ENCODE peak calls at places on chromosomes 7 and 10, in five cellular contexts. One of them, this sample, is unnamed.

GRCh38 chr10:126331101-126331500 is 57.2 kb downstream of the ADAM12 start:
- DNase-seq in aorta: no peak
- DNase-seq in A549: no peak
- DNase-seq in CD8-positive, alpha-beta memory T cell: no peak
- DNase-seq in colonic mucosa: no peak
- DNase-seq in this sample: no peak

GRCh38 chr7:91915401-91916067 is 25.1 kb upstream of the AKAP9 start:
- DNase-seq in CD8-positive, alpha-beta memory T cell: no peak
- DNase-seq in A549: no peak
- DNase-seq in aorta: no peak
- DNase-seq in colonic mucosa: no peak
- DNase-seq in this sample: no peak

GRCh38 chr10:10872035-10872673 is 145.5 kb upstream of the CELF2 start:
- DNase-seq in CD8-positive, alpha-beta memory T cell: no peak
- DNase-seq in colonic mucosa: no peak
- DNase-seq in aorta: peak; percentile 55
- DNase-seq in A549: no peak
- DNase-seq in this sample: no peak

GRCh38 chr10:30432631-30433285 is 1.2 kb upstream of the MAP3K8 start:
- DNase-seq in A549: peak; percentile 55
- DNase-seq in aorta: peak; percentile 68
- DNase-seq in colonic mucosa: peak; percentile 60
- DNase-seq in CD8-positive, alpha-beta memory T cell: no peak
- DNase-seq in this sample: peak; percentile 33

GRCh38 chr7:139568813-139569490 is 45.5 kb downstream of the CLEC2L start:
- DNase-seq in aorta: no peak
- DNase-seq in colonic mucosa: no peak
- DNase-seq in CD8-positive, alpha-beta memory T cell: no peak
- DNase-seq in A549: no peak
- DNase-seq in this sample: no peak

GRCh38 chr10:97770265-97770664 is 1.5 kb downstream of the SFRP5 start:
- DNase-seq in A549: no peak
- DNase-seq in colonic mucosa: no peak
- DNase-seq in CD8-positive, alpha-beta memory T cell: no peak
- DNase-seq in aorta: no peak
- DNase-seq in this sample: no peak

GRCh38 chr10:116688241-116688711 is 54.1 kb downstream of the HSPA12A start:
- DNase-seq in CD8-positive, alpha-beta memory T cell: no peak
- DNase-seq in colonic mucosa: no peak
- DNase-seq in aorta: no peak
- DNase-seq in A549: no peak
- DNase-seq in this sample: no peak

GRCh38 chr10:124500767-124501166 is 39.1 kb downstream of the LHPP start:
- DNase-seq in A549: no peak
- DNase-seq in colonic mucosa: no peak
- DNase-seq in CD8-positive, alpha-beta memory T cell: no peak
- DNase-seq in aorta: no peak
- DNase-seq in this sample: no peak

GRCh38 chr7:46932266-46932655 is 649.6 kb downstream of the TNS3 start:
- DNase-seq in aorta: no peak
- DNase-seq in CD8-positive, alpha-beta memory T cell: no peak
- DNase-seq in A549: no peak
- DNase-seq in colonic mucosa: no peak
- DNase-seq in this sample: no peak

GRCh38 chr7:91243591-91244368 is 20.5 kb upstream of the FZD1 start:
- DNase-seq in colonic mucosa: no peak
- DNase-seq in CD8-positive, alpha-beta memory T cell: no peak
- DNase-seq in aorta: no peak
- DNase-seq in A549: no peak
- DNase-seq in this sample: no peak

GRCh38 chr7:43467406-43467805 is 115.5 kb upstream of the STK17A start:
- DNase-seq in aorta: no peak
- DNase-seq in CD8-positive, alpha-beta memory T cell: no peak
- DNase-seq in colonic mucosa: no peak
- DNase-seq in A549: no peak
- DNase-seq in this sample: no peak

GRCh38 chr10:101829561-101830315 is 11.5 kb upstream of the OGA start:
- DNase-seq in aorta: no peak
- DNase-seq in A549: no peak
- DNase-seq in CD8-positive, alpha-beta memory T cell: peak; percentile 73
- DNase-seq in colonic mucosa: peak; percentile 77
- DNase-seq in this sample: peak; percentile 53

GRCh38 chr10:28991326-28991725 is 297.5 kb upstream of the LYZL1 start:
- DNase-seq in colonic mucosa: peak; percentile 27
- DNase-seq in aorta: peak; percentile 80
- DNase-seq in A549: peak; percentile 46
- DNase-seq in CD8-positive, alpha-beta memory T cell: no peak
- DNase-seq in this sample: no peak

GRCh38 chr10:17026686-17027485 is 102.7 kb downstream of the CUBN start:
- DNase-seq in CD8-positive, alpha-beta memory T cell: peak; percentile 71
- DNase-seq in colonic mucosa: no peak
- DNase-seq in aorta: no peak
- DNase-seq in A549: no peak
- DNase-seq in this sample: no peak

GRCh38 chr7:50718311-50718710 is 64.4 kb downstream of the GRB10 start:
- DNase-seq in aorta: no peak
- DNase-seq in CD8-positive, alpha-beta memory T cell: no peak
- DNase-seq in colonic mucosa: no peak
- DNase-seq in A549: no peak
- DNase-seq in this sample: no peak

GRCh38 chr7:4139656-4140320 is 542.3 kb upstream of the FOXK1 start:
- DNase-seq in aorta: peak; percentile 37
- DNase-seq in CD8-positive, alpha-beta memory T cell: no peak
- DNase-seq in colonic mucosa: no peak
- DNase-seq in A549: no peak
- DNase-seq in this sample: peak; percentile 7

GRCh38 chr7:157498690-157499089 is 161.9 kb downstream of the DNAJB6 start:
- DNase-seq in CD8-positive, alpha-beta memory T cell: no peak
- DNase-seq in A549: no peak
- DNase-seq in colonic mucosa: no peak
- DNase-seq in aorta: no peak
- DNase-seq in this sample: no peak

GRCh38 chr7:123271231-123271630 is 71.5 kb upstream of the SLC13A1 start:
- DNase-seq in colonic mucosa: no peak
- DNase-seq in CD8-positive, alpha-beta memory T cell: no peak
- DNase-seq in aorta: no peak
- DNase-seq in A549: no peak
- DNase-seq in this sample: no peak

GRCh38 chr10:127884501-127884900 is 8.2 kb downstream of the CLRN3 start:
- DNase-seq in colonic mucosa: peak; percentile 19
- DNase-seq in A549: no peak
- DNase-seq in aorta: no peak
- DNase-seq in CD8-positive, alpha-beta memory T cell: no peak
- DNase-seq in this sample: no peak

GRCh38 chr7:51246258-51247245 is 70.1 kb downstream of the COBL start:
- DNase-seq in CD8-positive, alpha-beta memory T cell: no peak
- DNase-seq in colonic mucosa: no peak
- DNase-seq in aorta: no peak
- DNase-seq in A549: no peak
- DNase-seq in this sample: peak; percentile 27

GRCh38 chr10:75967491-75967890 is 536.1 kb downstream of the LRMDA start:
- DNase-seq in aorta: no peak
- DNase-seq in colonic mucosa: no peak
- DNase-seq in A549: no peak
- DNase-seq in CD8-positive, alpha-beta memory T cell: no peak
- DNase-seq in this sample: no peak

GRCh38 chr7:34061175-34061574 is 155.8 kb downstream of the BMPER start:
- DNase-seq in colonic mucosa: no peak
- DNase-seq in CD8-positive, alpha-beta memory T cell: no peak
- DNase-seq in A549: peak; percentile 36
- DNase-seq in aorta: no peak
- DNase-seq in this sample: no peak

GRCh38 chr7:17651926-17652385 is 288.3 kb downstream of the SNX13 start:
- DNase-seq in CD8-positive, alpha-beta memory T cell: no peak
- DNase-seq in colonic mucosa: no peak
- DNase-seq in aorta: peak; percentile 51
- DNase-seq in A549: no peak
- DNase-seq in this sample: no peak

GRCh38 chr10:82318533-82318932 is 443.5 kb downstream of the NRG3 start:
- DNase-seq in colonic mucosa: no peak
- DNase-seq in aorta: no peak
- DNase-seq in CD8-positive, alpha-beta memory T cell: no peak
- DNase-seq in A549: no peak
- DNase-seq in this sample: no peak

GRCh38 chr10:129542589-129542988 is 75.5 kb downstream of the MGMT start:
- DNase-seq in aorta: no peak
- DNase-seq in A549: no peak
- DNase-seq in CD8-positive, alpha-beta memory T cell: no peak
- DNase-seq in colonic mucosa: no peak
- DNase-seq in this sample: no peak

GRCh38 chr7:157339777-157340677 is 3.2 kb downstream of the DNAJB6 start:
- DNase-seq in CD8-positive, alpha-beta memory T cell: peak; percentile 66
- DNase-seq in aorta: peak; percentile 72
- DNase-seq in colonic mucosa: peak; percentile 74
- DNase-seq in A549: peak; percentile 75
- DNase-seq in this sample: peak; percentile 30

GRCh38 chr7:82501256-82501815 is 57.8 kb upstream of the CACNA2D1 start:
- DNase-seq in colonic mucosa: no peak
- DNase-seq in CD8-positive, alpha-beta memory T cell: no peak
- DNase-seq in aorta: no peak
- DNase-seq in A549: no peak
- DNase-seq in this sample: no peak

DNA sequence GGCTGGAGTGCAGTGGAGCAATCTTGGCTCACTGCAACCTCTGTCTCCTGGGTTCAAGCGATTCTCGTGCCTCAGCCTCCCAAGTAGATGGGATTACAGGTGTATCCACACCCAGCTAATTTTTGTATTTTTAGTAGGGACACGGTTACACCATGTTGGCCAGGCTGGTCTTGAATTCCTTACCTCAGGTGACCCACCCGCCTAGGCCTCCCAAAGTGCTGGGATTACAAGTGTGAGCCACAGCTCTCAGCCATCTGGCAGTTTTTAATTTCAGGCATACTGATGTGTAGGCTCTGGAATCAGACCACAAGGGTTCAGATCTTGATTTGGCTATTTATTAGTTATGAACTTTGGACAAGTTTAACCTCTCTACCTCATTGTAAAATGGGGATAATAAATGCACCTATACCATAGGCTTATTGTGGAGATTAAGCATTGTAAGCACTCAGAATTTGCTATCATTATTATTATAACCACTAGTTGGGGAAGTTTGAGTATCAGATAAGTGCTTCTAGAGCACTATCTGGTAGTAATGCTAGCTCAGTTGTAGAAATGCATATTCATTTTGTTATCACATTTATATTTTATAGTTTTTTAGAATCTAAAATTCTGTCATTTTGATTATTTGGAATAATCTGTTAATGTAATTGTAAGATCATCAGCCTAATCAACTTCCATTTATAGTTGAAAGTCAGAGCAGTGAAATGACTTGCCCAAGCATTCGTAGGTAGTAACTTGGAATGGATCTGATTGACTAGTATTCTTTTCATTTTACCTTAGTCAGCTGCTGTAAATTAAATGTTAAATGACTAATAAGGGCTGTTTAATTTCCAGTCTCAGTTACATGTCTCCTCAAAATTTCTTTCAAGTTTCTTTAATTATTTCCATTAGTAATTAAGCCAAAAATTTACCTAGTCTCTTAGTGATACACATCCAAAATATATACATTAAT is 22.5 kb downstream of the KMT2E start:
- DNase-seq in A549: no peak
- DNase-seq in CD8-positive, alpha-beta memory T cell: no peak
- DNase-seq in colonic mucosa: no peak
- DNase-seq in aorta: no peak
- DNase-seq in this sample: no peak
- H3K4me1 ChIP-seq in A549: peaks cover 11% of the 10 kb centered on the region
- H3K4me1 ChIP-seq in CD8-positive, alpha-beta memory T cell: peaks cover 50% of the 10 kb centered on the region
- H3K4me1 ChIP-seq in colonic mucosa: peaks cover 14% of the 10 kb centered on the region
- H3K4me1 ChIP-seq in aorta: peaks cover 5% of the 10 kb centered on the region
- H3K4me1 ChIP-seq in this sample: peaks cover 35% of the 10 kb centered on the region

DNA sequence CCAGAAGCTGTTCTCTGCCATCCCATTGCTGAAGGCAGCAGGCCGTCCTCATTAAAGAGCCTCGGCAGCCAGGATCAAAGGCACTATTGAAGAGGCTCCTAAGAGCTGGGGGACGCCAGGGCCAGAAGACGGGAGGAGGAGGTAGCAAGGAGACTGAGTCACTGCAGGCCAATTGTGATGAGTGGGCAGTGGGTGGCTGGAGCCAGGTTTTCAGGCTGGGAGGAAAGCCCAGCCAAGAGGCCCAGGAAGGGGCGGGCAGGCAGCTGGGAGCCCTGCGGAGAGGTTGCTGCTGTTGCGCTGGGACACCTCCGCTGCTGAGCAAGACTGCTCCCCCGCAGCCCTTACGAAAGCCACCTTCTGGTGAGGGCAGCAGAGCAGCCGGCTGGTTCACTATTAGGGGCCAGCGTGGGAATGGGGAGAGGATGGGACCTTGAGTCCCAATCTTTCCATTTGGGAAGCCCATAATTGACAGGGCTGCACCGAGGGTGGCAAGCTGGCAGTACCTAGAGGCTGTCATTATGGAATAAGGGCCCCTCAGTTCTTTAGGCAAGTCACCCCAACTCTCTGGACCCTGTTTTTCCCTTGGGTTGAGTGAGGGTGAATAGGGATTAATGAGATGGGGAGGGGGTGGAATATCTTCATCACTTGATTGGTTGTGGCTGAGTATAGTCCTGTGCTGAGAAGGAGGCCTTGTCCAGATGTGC is 48.4 kb downstream of the UNC5B start:
- DNase-seq in colonic mucosa: no peak
- DNase-seq in CD8-positive, alpha-beta memory T cell: no peak
- DNase-seq in aorta: peak; percentile 80
- DNase-seq in A549: no peak
- DNase-seq in this sample: peak; percentile 32
- H3K27ac ChIP-seq in colonic mucosa: peak overlapping the region; percentile 32
- H3K27ac ChIP-seq in CD8-positive, alpha-beta memory T cell: no peak overlapping the region
- H3K27ac ChIP-seq in aorta: no peak overlapping the region
- H3K27ac ChIP-seq in A549: no peak overlapping the region
- H3K27ac ChIP-seq in this sample: no peak overlapping the region

DNA sequence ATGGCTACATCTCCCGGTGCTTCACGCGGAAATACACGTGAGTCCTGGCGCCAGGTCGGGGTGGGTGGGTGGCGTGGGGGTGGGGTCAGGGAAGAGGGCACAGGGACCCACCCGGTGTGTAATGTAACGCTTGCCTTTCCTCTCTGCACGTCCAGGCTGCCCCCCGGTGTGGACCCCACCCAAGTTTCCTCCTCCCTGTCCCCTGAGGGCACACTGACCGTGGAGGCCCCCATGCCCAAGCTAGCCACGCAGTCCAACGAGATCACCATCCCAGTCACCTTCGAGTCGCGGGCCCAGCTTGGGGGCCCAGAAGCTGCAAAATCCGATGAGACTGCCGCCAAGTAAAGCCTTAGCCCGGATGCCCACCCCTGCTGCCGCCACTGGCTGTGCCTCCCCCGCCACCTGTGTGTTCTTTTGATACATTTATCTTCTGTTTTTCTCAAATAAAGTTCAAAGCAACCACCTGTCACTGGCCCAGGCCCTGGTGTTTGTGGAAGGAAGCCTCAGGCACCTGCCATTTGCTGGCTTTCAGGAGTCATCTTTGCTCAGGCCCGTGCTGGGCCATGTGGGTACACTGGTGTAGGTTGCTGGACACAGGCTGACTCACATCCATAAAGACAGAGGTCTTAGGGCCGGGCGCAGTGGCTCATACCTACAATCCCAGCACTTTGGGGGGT is 1.5 kb downstream of the HSPB1 start:
- DNase-seq in aorta: peak; percentile 58
- DNase-seq in colonic mucosa: no peak
- DNase-seq in CD8-positive, alpha-beta memory T cell: peak; percentile 40
- DNase-seq in A549: no peak
- DNase-seq in this sample: peak; percentile 83
- H3K4me1 ChIP-seq in aorta: no peaks in the 10 kb centered on the region
- H3K4me1 ChIP-seq in colonic mucosa: peaks cover 3% of the 10 kb centered on the region
- H3K4me1 ChIP-seq in CD8-positive, alpha-beta memory T cell: peaks cover 7% of the 10 kb centered on the region
- H3K4me1 ChIP-seq in A549: peaks cover 61% of the 10 kb centered on the region
- H3K4me1 ChIP-seq in this sample: peaks cover 28% of the 10 kb centered on the region

GRCh38 chr10:4766449-4766848 is 59.6 kb upstream of the AKR1E2 start:
- DNase-seq in aorta: no peak
- DNase-seq in colonic mucosa: no peak
- DNase-seq in CD8-positive, alpha-beta memory T cell: no peak
- DNase-seq in A549: no peak
- DNase-seq in this sample: no peak
- H3K27ac ChIP-seq in aorta: no peak overlapping the region
- H3K27ac ChIP-seq in colonic mucosa: no peak overlapping the region
- H3K27ac ChIP-seq in CD8-positive, alpha-beta memory T cell: no peak overlapping the region
- H3K27ac ChIP-seq in A549: peak overlapping the region; percentile 72
- H3K27ac ChIP-seq in this sample: no peak overlapping the region